ENCODE peak calls at places on chromosome 20, in five cellular contexts. One of them, this sample, is unnamed.

GRCh38 chr20:36808317-36809257 is 35.0 kb upstream of the DSN1 start:
- DNase-seq in astrocyte: peak
- DNase-seq in neural progenitor cell: peak
- DNase-seq in H9: peak
- DNase-seq in fibroblast of lung: peak
- DNase-seq in this sample: peak

GRCh38 chr20:38604873-38605303 is 3.3 kb downstream of the ARHGAP40 start:
- DNase-seq in astrocyte: peak
- DNase-seq in neural progenitor cell: no peak
- DNase-seq in H9: no peak
- DNase-seq in fibroblast of lung: peak
- DNase-seq in this sample: no peak

GRCh38 chr20:112396-112795 is 24.9 kb downstream of the DEFB125 start:
- DNase-seq in astrocyte: no peak
- DNase-seq in neural progenitor cell: no peak
- DNase-seq in H9: no peak
- DNase-seq in fibroblast of lung: no peak
- DNase-seq in this sample: no peak

GRCh38 chr20:12098411-12098810 is 180.7 kb downstream of the BTBD3 start:
- DNase-seq in astrocyte: no peak
- DNase-seq in neural progenitor cell: no peak
- DNase-seq in H9: no peak
- DNase-seq in fibroblast of lung: no peak
- DNase-seq in this sample: no peak

GRCh38 chr20:39264506-39265172 is 302.5 kb downstream of the DHX35 start:
- DNase-seq in astrocyte: peak
- DNase-seq in neural progenitor cell: peak
- DNase-seq in H9: peak
- DNase-seq in fibroblast of lung: peak
- DNase-seq in this sample: peak

GRCh38 chr20:64114356-64114971 is 7.1 kb upstream of the NPBWR2 start:
- DNase-seq in astrocyte: no peak
- DNase-seq in neural progenitor cell: no peak
- DNase-seq in H9: no peak
- DNase-seq in fibroblast of lung: no peak
- DNase-seq in this sample: no peak

GRCh38 chr20:38158701-38159325 is 6.3 kb downstream of the TGM2 start:
- DNase-seq in astrocyte: no peak
- DNase-seq in neural progenitor cell: no peak
- DNase-seq in H9: no peak
- DNase-seq in fibroblast of lung: no peak
- DNase-seq in this sample: no peak

GRCh38 chr20:9279905-9280304 is 211.0 kb downstream of the PLCB4 start:
- DNase-seq in astrocyte: no peak
- DNase-seq in neural progenitor cell: peak
- DNase-seq in H9: no peak
- DNase-seq in fibroblast of lung: no peak
- DNase-seq in this sample: no peak

GRCh38 chr20:6613280-6613861 is 154.1 kb upstream of the BMP2 start:
- DNase-seq in astrocyte: no peak
- DNase-seq in neural progenitor cell: no peak
- DNase-seq in H9: no peak
- DNase-seq in fibroblast of lung: no peak
- DNase-seq in this sample: no peak

GRCh38 chr20:38905375-38905774 is 20.8 kb upstream of the FAM83D start:
- DNase-seq in astrocyte: no peak
- DNase-seq in neural progenitor cell: no peak
- DNase-seq in H9: no peak
- DNase-seq in fibroblast of lung: no peak
- DNase-seq in this sample: no peak

GRCh38 chr20:52425253-52425652 is 233.7 kb upstream of the ZFP64 start:
- DNase-seq in astrocyte: no peak
- DNase-seq in neural progenitor cell: no peak
- DNase-seq in H9: no peak
- DNase-seq in fibroblast of lung: no peak
- DNase-seq in this sample: no peak

GRCh38 chr20:13009682-13010406 is 1.1 kb downstream of the SPTLC3 start:
- DNase-seq in astrocyte: peak
- DNase-seq in neural progenitor cell: no peak
- DNase-seq in H9: no peak
- DNase-seq in fibroblast of lung: peak
- DNase-seq in this sample: no peak

GRCh38 chr20:19757487-19757972 is 528 bp upstream of the RIN2 start:
- DNase-seq in astrocyte: peak
- DNase-seq in neural progenitor cell: peak
- DNase-seq in H9: peak
- DNase-seq in fibroblast of lung: peak
- DNase-seq in this sample: no peak

GRCh38 chr20:39874049-39874893 is 814.8 kb downstream of the MAFB start:
- DNase-seq in astrocyte: peak
- DNase-seq in neural progenitor cell: peak
- DNase-seq in H9: peak
- DNase-seq in fibroblast of lung: peak
- DNase-seq in this sample: peak

GRCh38 chr20:15628954-15629353 is 944.3 kb downstream of the KIF16B start:
- DNase-seq in astrocyte: no peak
- DNase-seq in neural progenitor cell: no peak
- DNase-seq in H9: no peak
- DNase-seq in fibroblast of lung: no peak
- DNase-seq in this sample: no peak

GRCh38 chr20:32570401-32571190 is 14.5 kb downstream of the NOL4L start:
- DNase-seq in astrocyte: no peak
- DNase-seq in neural progenitor cell: no peak
- DNase-seq in H9: peak
- DNase-seq in fibroblast of lung: no peak
- DNase-seq in this sample: no peak

GRCh38 chr20:48850257-48850656 is 22.5 kb upstream of the PREX1 start:
- DNase-seq in astrocyte: no peak
- DNase-seq in neural progenitor cell: no peak
- DNase-seq in H9: no peak
- DNase-seq in fibroblast of lung: no peak
- DNase-seq in this sample: no peak

GRCh38 chr20:50753152-50753551 is 21.8 kb downstream of the PARD6B start:
- DNase-seq in astrocyte: no peak
- DNase-seq in neural progenitor cell: no peak
- DNase-seq in H9: no peak
- DNase-seq in fibroblast of lung: no peak
- DNase-seq in this sample: no peak
- H3K9ac ChIP-seq in astrocyte: no peak
- H3K9ac ChIP-seq in neural progenitor cell: no peak
- H3K9ac ChIP-seq in H9: no peak
- H3K9ac ChIP-seq in fibroblast of lung: no peak
- H3K9ac ChIP-seq in this sample: no peak

GRCh38 chr20:17568972-17569471 is 853 bp upstream of the DSTN start:
- DNase-seq in astrocyte: peak
- DNase-seq in neural progenitor cell: peak
- DNase-seq in H9: peak
- DNase-seq in fibroblast of lung: peak
- DNase-seq in this sample: no peak

GRCh38 chr20:17571153-17571527 is 1.3 kb downstream of the DSTN start:
- DNase-seq in astrocyte: no peak
- DNase-seq in neural progenitor cell: no peak
- DNase-seq in H9: no peak
- DNase-seq in fibroblast of lung: peak
- DNase-seq in this sample: no peak

GRCh38 chr20:17571967-17572638 is 2.2 kb downstream of the DSTN start:
- DNase-seq in astrocyte: no peak
- DNase-seq in neural progenitor cell: no peak
- DNase-seq in H9: no peak
- DNase-seq in fibroblast of lung: no peak
- DNase-seq in this sample: no peak

GRCh38 chr20:17569616-17570346 is at the start of gene DSTN:
- DNase-seq in astrocyte: peak
- DNase-seq in neural progenitor cell: peak
- DNase-seq in H9: peak
- DNase-seq in fibroblast of lung: peak
- DNase-seq in this sample: peak

GRCh38 chr20:17570347-17571152 is 675 bp downstream of the DSTN start:
- DNase-seq in astrocyte: no peak
- DNase-seq in neural progenitor cell: peak
- DNase-seq in H9: peak
- DNase-seq in fibroblast of lung: peak
- DNase-seq in this sample: peak
- H2AFZ ChIP-seq in astrocyte: no peak
- H2AFZ ChIP-seq in neural progenitor cell: peak
- H2AFZ ChIP-seq in H9: no peak
- H2AFZ ChIP-seq in fibroblast of lung: no peak
- H2AFZ ChIP-seq in this sample: peak

GRCh38 chr20:26214991-26215390 is 518.3 kb upstream of the ZNF337 start:
- DNase-seq in astrocyte: no peak
- DNase-seq in neural progenitor cell: no peak
- DNase-seq in H9: no peak
- DNase-seq in fibroblast of lung: no peak
- DNase-seq in this sample: no peak
- TF ChIP-seq CTCF in astrocyte: no peak
- TF ChIP-seq CTCF in neural progenitor cell: no peak
- TF ChIP-seq CTCF in H9: no peak
- TF ChIP-seq CTCF in fibroblast of lung: no peak
- TF ChIP-seq CTCF in this sample: no peak

GRCh38 chr20:53872081-53872541 is 198.3 kb downstream of the BCAS1 start:
- DNase-seq in astrocyte: no peak
- DNase-seq in neural progenitor cell: no peak
- DNase-seq in H9: no peak
- DNase-seq in fibroblast of lung: peak
- DNase-seq in this sample: peak

GRCh38 chr20:53874104-53874503 is 196.3 kb downstream of the BCAS1 start:
- DNase-seq in astrocyte: no peak
- DNase-seq in neural progenitor cell: no peak
- DNase-seq in H9: no peak
- DNase-seq in fibroblast of lung: no peak
- DNase-seq in this sample: no peak

GRCh38 chr20:53872561-53873248 is 197.7 kb downstream of the BCAS1 start:
- DNase-seq in astrocyte: no peak
- DNase-seq in neural progenitor cell: no peak
- DNase-seq in H9: no peak
- DNase-seq in fibroblast of lung: peak
- DNase-seq in this sample: peak

GRCh38 chr20:53874706-53875105 is 195.7 kb downstream of the BCAS1 start:
- DNase-seq in astrocyte: no peak
- DNase-seq in neural progenitor cell: no peak
- DNase-seq in H9: no peak
- DNase-seq in fibroblast of lung: no peak
- DNase-seq in this sample: no peak

DNA sequence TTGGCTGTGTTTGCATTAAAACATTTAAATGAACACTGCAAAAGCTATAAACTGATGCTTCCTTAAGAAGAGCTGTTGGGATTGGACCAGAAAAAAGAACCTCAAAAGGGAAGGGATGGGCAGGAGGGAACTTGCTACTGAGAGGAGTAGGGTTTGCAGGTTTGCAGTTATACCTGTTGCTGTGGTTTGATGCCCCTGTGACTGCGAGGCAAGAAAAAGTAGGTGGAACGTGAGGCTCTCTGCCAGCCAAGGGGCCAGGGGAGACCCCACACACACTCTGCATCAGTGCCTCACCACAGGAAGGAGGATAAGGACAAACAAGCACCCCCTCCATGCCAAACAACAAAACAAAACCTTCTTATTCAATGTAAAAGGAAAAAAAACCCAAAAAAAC is 197.1 kb downstream of the BCAS1 start:
- DNase-seq in astrocyte: no peak
- DNase-seq in neural progenitor cell: no peak
- DNase-seq in H9: no peak
- DNase-seq in fibroblast of lung: no peak
- DNase-seq in this sample: no peak
- H3K9ac ChIP-seq in astrocyte: peak
- H3K9ac ChIP-seq in neural progenitor cell: no peak
- H3K9ac ChIP-seq in H9: no peak
- H3K9ac ChIP-seq in fibroblast of lung: no peak
- H3K9ac ChIP-seq in this sample: peak

GRCh38 chr20:56445130-56445529 is 23.3 kb upstream of the RTF2 start:
- DNase-seq in astrocyte: no peak
- DNase-seq in neural progenitor cell: no peak
- DNase-seq in H9: no peak
- DNase-seq in fibroblast of lung: no peak
- DNase-seq in this sample: no peak

GRCh38 chr20:56442381-56443365 is 25.8 kb upstream of the RTF2 start:
- DNase-seq in astrocyte: no peak
- DNase-seq in neural progenitor cell: no peak
- DNase-seq in H9: no peak
- DNase-seq in fibroblast of lung: no peak
- DNase-seq in this sample: no peak

GRCh38 chr20:56447227-56447626 is 21.2 kb upstream of the RTF2 start:
- DNase-seq in astrocyte: no peak
- DNase-seq in neural progenitor cell: peak
- DNase-seq in H9: peak
- DNase-seq in fibroblast of lung: no peak
- DNase-seq in this sample: no peak

GRCh38 chr20:56445540-56445939 is 22.9 kb upstream of the RTF2 start:
- DNase-seq in astrocyte: no peak
- DNase-seq in neural progenitor cell: no peak
- DNase-seq in H9: no peak
- DNase-seq in fibroblast of lung: no peak
- DNase-seq in this sample: no peak

GRCh38 chr20:56443654-56444540 is 24.5 kb upstream of the RTF2 start:
- DNase-seq in astrocyte: peak
- DNase-seq in neural progenitor cell: no peak
- DNase-seq in H9: no peak
- DNase-seq in fibroblast of lung: peak
- DNase-seq in this sample: no peak
- H2AFZ ChIP-seq in astrocyte: peak
- H2AFZ ChIP-seq in neural progenitor cell: no peak
- H2AFZ ChIP-seq in H9: no peak
- H2AFZ ChIP-seq in fibroblast of lung: peak
- H2AFZ ChIP-seq in this sample: no peak

GRCh38 chr20:42483694-42484303 is 705.9 kb downstream of the PTPRT start:
- DNase-seq in astrocyte: no peak
- DNase-seq in neural progenitor cell: peak
- DNase-seq in H9: peak
- DNase-seq in fibroblast of lung: no peak
- DNase-seq in this sample: peak
- TF ChIP-seq CTCF in astrocyte: no peak
- TF ChIP-seq CTCF in neural progenitor cell: peak
- TF ChIP-seq CTCF in H9: peak
- TF ChIP-seq CTCF in fibroblast of lung: peak
- TF ChIP-seq CTCF in this sample: peak